ENCODE peak calls at places on chromosomes 3 and 15, in nine cellular contexts. W is GM23338, S is PC-3, Q is GM23248, E is MM.1S, V is neural progenitor cell, A is OCI-LY7, D is HCT116, H is SK-N-SH. L is an unnamed sample.

GRCh38 chr3:124565551-124565950 is 164.7 kb upstream of the UMPS start:
- DNase-seq in W (no peak), S (no peak), Q (no peak), E (no peak), V (no peak), A (no peak), D (no peak), H (no peak), L (no peak)

GRCh38 chr3:134650431-134651346 is at the start of gene KY:
- DNase-seq in W (peak), S (no peak), Q (peak), E (peak), V (peak), A (no peak), D (no peak), H (peak), L (peak)

GRCh38 chr3:85821130-85821756 is 862.5 kb downstream of the CADM2 start:
- DNase-seq in W (peak), S (peak), Q (peak), E (peak), V (peak), A (peak), D (no peak), H (peak), L (peak)

GRCh38 chr15:45137703-45138102 is 7.9 kb downstream of the DUOX1 start:
- DNase-seq in W (no peak), S (no peak), Q (no peak), E (no peak), V (no peak), A (no peak), D (no peak), H (no peak), L (no peak)

GRCh38 chr3:98778852-98779379 is 15.8 kb downstream of the ST3GAL6 start:
- DNase-seq in W (no peak), S (no peak), Q (peak), E (no peak), V (no peak), A (no peak), D (no peak), H (no peak), L (peak)

GRCh38 chr15:64092075-64092820 is 1.4 kb downstream of the CIAO2A start:
- DNase-seq in W (peak), S (peak), Q (no peak), E (peak), V (no peak), A (peak), D (no peak), H (no peak), L (no peak)

GRCh38 chr15:23877502-23878412 is 190.7 kb upstream of the NDN start:
- DNase-seq in W (peak), S (peak), Q (peak), E (peak), V (peak), A (no peak), D (no peak), H (peak), L (peak)

GRCh38 chr15:47484119-47484518 is 233.2 kb upstream of the SEMA6D start:
- DNase-seq in W (peak), S (no peak), Q (no peak), E (no peak), V (no peak), A (peak), D (no peak), H (no peak), L (no peak)

GRCh38 chr3:119695480-119695879 is 7.3 kb upstream of the CFAP91 start:
- DNase-seq in W (peak), S (peak), Q (peak), E (no peak), V (no peak), A (peak), D (peak), H (no peak), L (no peak)

GRCh38 chr3:58562498-58562897 is 14.7 kb downstream of the FAM107A start:
- DNase-seq in W (no peak), S (no peak), Q (no peak), E (no peak), V (no peak), A (no peak), D (no peak), H (no peak), L (no peak)

GRCh38 chr3:41700155-41700554 is 261.7 kb downstream of the ULK4 start:
- DNase-seq in W (no peak), S (no peak), Q (no peak), E (no peak), V (no peak), A (no peak), D (no peak), H (no peak), L (no peak)

GRCh38 chr15:40257656-40258450 is 19.0 kb downstream of the PAK6 start:
- DNase-seq in W (no peak), S (no peak), Q (no peak), E (no peak), V (no peak), A (no peak), D (no peak), H (no peak), L (no peak)

GRCh38 chr3:171333784-171334464 is 126.3 kb downstream of the TNIK start:
- DNase-seq in W (no peak), S (no peak), Q (no peak), E (no peak), V (no peak), A (no peak), D (no peak), H (no peak), L (no peak)

GRCh38 chr3:136584728-136585127 is 167.4 kb downstream of the STAG1 start:
- DNase-seq in W (no peak), S (no peak), Q (peak), E (no peak), V (no peak), A (no peak), D (no peak), H (no peak), L (no peak)

GRCh38 chr15:71409541-71409940 is 294.3 kb downstream of the THSD4 start:
- DNase-seq in W (no peak), S (no peak), Q (no peak), E (no peak), V (no peak), A (no peak), D (no peak), H (no peak), L (no peak)

GRCh38 chr3:46593979-46594378 is 18.3 kb upstream of the FAM240A start:
- DNase-seq in W (no peak), S (peak), Q (no peak), E (no peak), V (no peak), A (no peak), D (no peak), H (no peak), L (no peak)

GRCh38 chr15:34644851-34645250 is 61.4 kb upstream of the GOLGA8B start:
- DNase-seq in W (no peak), S (no peak), Q (no peak), E (no peak), V (no peak), A (no peak), D (no peak), H (peak), L (no peak)

GRCh38 chr15:40052604-40053003 is 13.6 kb upstream of the SRP14 start:
- DNase-seq in W (no peak), S (no peak), Q (no peak), E (no peak), V (no peak), A (no peak), D (no peak), H (no peak), L (no peak)

GRCh38 chr15:48472756-48473155 is 141.5 kb downstream of the DUT start:
- DNase-seq in W (no peak), S (peak), Q (peak), E (no peak), V (no peak), A (no peak), D (no peak), H (no peak), L (no peak)

GRCh38 chr3:149592758-149593240 is 65.0 kb downstream of the WWTR1 start:
- DNase-seq in W (no peak), S (no peak), Q (no peak), E (no peak), V (peak), A (no peak), D (no peak), H (no peak), L (no peak)

GRCh38 chr15:75840659-75841058 is 2.6 kb upstream of the UBE2Q2 start:
- DNase-seq in W (no peak), S (peak), Q (peak), E (no peak), V (no peak), A (no peak), D (no peak), H (peak), L (peak)

GRCh38 chr3:105780114-105780513 is 88.7 kb downstream of the CBLB start:
- DNase-seq in W (no peak), S (no peak), Q (peak), E (no peak), V (no peak), A (no peak), D (no peak), H (no peak), L (no peak)

GRCh38 chr3:61371123-61371522 is 119.9 kb upstream of the FHIT start:
- DNase-seq in W (peak), S (peak), Q (no peak), E (peak), V (peak), A (peak), D (peak), H (peak), L (peak)

GRCh38 chr3:132248490-132248889 is 68.7 kb upstream of the ACP3 start:
- DNase-seq in W (no peak), S (no peak), Q (no peak), E (no peak), V (no peak), A (no peak), D (no peak), H (no peak), L (no peak)

GRCh38 chr3:171358171-171358890 is 101.9 kb downstream of the TNIK start:
- DNase-seq in W (no peak), S (peak), Q (peak), E (no peak), V (no peak), A (no peak), D (no peak), H (no peak), L (no peak)

GRCh38 chr15:34755419-34755773 is 598 bp upstream of the GJD2 start:
- DNase-seq in W (no peak), S (no peak), Q (no peak), E (no peak), V (no peak), A (no peak), D (no peak), H (no peak), L (no peak)

GRCh38 chr3:177332955-177333354 is 135.7 kb upstream of the TBL1XR1 start:
- DNase-seq in W (no peak), S (no peak), Q (no peak), E (no peak), V (no peak), A (no peak), D (no peak), H (no peak), L (no peak)
- TF ChIP-seq EZH2phosphoT487 in W (no peak), S (no peak), Q (no peak), E (no peak), V (no peak), A (no peak), D (no peak), H (no peak), L (no peak)

GRCh38 chr15:92231461-92231860 is 162.2 kb upstream of the ST8SIA2 start:
- DNase-seq in W (no peak), S (no peak), Q (no peak), E (no peak), V (no peak), A (no peak), D (no peak), H (no peak), L (no peak)

GRCh38 chr15:92224843-92225242 is 168.8 kb upstream of the ST8SIA2 start:
- DNase-seq in W (no peak), S (no peak), Q (no peak), E (no peak), V (no peak), A (no peak), D (no peak), H (no peak), L (no peak)

GRCh38 chr15:92228830-92229229 is 164.9 kb upstream of the ST8SIA2 start:
- DNase-seq in W (no peak), S (no peak), Q (no peak), E (no peak), V (no peak), A (no peak), D (no peak), H (no peak), L (peak)

DNA sequence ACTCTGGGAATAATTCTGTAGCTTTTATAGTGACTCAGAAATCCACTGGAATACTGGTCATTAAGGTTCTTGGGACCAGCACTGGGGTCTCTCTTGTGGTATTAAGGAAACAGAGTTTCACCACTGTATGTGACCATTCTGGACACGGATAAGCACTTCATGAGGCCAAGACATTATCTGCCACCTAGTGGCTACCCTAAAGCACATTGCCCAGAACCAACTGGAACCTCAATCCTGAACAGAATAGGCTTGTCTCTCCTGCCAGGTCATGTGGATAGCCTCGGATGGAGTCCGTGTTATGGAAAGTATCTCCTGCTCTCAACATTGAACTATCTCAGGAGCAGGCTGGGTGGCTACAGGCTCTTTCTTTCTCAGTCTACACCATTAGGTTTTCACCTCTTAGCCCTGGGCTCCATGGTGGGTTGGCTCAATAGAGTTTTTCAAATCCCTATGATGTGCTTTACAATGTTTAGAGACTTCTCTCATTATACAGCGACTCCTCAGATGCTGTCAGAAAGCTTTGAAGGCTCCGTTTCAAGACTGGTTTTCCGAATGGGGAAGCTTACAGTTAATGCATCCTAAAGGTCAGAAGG is 167.6 kb upstream of the ST8SIA2 start:
- DNase-seq in W (peak), S (peak), Q (peak), E (no peak), V (peak), A (peak), D (peak), H (peak), L (peak)
- TF ChIP-seq EZH2phosphoT487 in W (no peak), S (no peak), Q (no peak), E (no peak), V (no peak), A (no peak), D (no peak), H (no peak), L (no peak)

GRCh38 chr3:69784854-69785523 is 45.7 kb downstream of the MITF start:
- DNase-seq in W (no peak), S (no peak), Q (peak), E (no peak), V (no peak), A (no peak), D (no peak), H (peak), L (peak)
- TF ChIP-seq EZH2phosphoT487 in W (no peak), S (no peak), Q (no peak), E (no peak), V (no peak), A (no peak), D (no peak), H (no peak), L (no peak)

DNA sequence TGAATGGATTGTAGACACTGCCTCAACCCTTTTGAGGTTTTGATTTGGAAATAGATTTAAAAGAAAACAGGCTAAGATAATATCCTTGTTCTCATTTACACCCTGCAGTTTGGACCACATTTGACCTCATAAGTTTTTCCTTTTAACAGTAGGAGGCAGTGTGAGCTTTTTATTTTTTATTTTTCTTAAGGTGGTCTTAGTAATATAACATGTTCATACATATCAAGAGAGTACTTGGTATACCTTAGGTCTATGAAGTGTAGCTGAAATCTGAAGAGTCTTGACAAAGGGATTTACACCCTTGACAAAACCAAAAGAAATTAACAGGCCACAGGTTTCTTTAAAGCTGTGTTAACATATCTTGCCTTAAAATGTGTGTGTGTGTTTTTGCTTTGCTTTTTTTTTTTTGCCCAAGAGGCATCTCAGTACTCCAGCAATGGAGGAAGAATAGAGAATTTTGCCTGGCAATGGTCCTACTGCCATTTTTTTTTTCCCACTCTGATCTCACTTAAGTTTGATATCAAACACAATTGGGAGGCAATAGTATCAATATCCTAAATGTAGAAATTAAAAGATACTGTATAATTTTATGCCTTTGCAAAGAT is 3.3 kb downstream of the RAP2B start:
- DNase-seq in W (peak), S (peak), Q (peak), E (peak), V (no peak), A (peak), D (no peak), H (no peak), L (no peak)
- TF ChIP-seq EZH2phosphoT487 in W (no peak), S (no peak), Q (no peak), E (no peak), V (no peak), A (no peak), D (no peak), H (no peak), L (no peak)

GRCh38 chr3:15427182-15427880 is at the start of the genes EAF1 and METTL6:
- DNase-seq in W (peak), S (peak), Q (peak), E (peak), V (peak), A (peak), D (peak), H (peak), L (peak)

GRCh38 chr3:15426579-15427118 is 695 bp downstream of the METTL6 start:
- DNase-seq in W (no peak), S (no peak), Q (no peak), E (no peak), V (no peak), A (no peak), D (no peak), H (no peak), L (no peak)

GRCh38 chr3:15429080-15429479 is 1.7 kb downstream of the EAF1 start:
- DNase-seq in W (no peak), S (no peak), Q (no peak), E (no peak), V (no peak), A (no peak), D (no peak), H (no peak), L (no peak)

GRCh38 chr3:15427981-15428380 is 583 bp downstream of the EAF1 start:
- DNase-seq in W (peak), S (no peak), Q (no peak), E (no peak), V (peak), A (no peak), D (no peak), H (peak), L (peak)

GRCh38 chr3:15428539-15428938 is 1.1 kb downstream of the EAF1 start:
- DNase-seq in W (no peak), S (peak), Q (peak), E (no peak), V (no peak), A (peak), D (no peak), H (no peak), L (peak)
- TF ChIP-seq EZH2phosphoT487 in W (no peak), S (no peak), Q (no peak), E (no peak), V (no peak), A (no peak), D (no peak), H (no peak), L (no peak)

GRCh38 chr3:16842710-16843270 is 42.0 kb upstream of the PLCL2 start:
- DNase-seq in W (peak), S (peak), Q (no peak), E (no peak), V (no peak), A (peak), D (no peak), H (no peak), L (no peak)

GRCh38 chr3:16841354-16841753 is 43.4 kb upstream of the PLCL2 start:
- DNase-seq in W (no peak), S (no peak), Q (no peak), E (peak), V (no peak), A (peak), D (no peak), H (no peak), L (no peak)

GRCh38 chr3:16844222-16844621 is 40.5 kb upstream of the PLCL2 start:
- DNase-seq in W (no peak), S (no peak), Q (no peak), E (no peak), V (no peak), A (no peak), D (no peak), H (no peak), L (peak)

GRCh38 chr3:16840111-16840444 is 44.7 kb upstream of the PLCL2 start:
- DNase-seq in W (no peak), S (peak), Q (no peak), E (no peak), V (no peak), A (no peak), D (no peak), H (no peak), L (no peak)

DNA sequence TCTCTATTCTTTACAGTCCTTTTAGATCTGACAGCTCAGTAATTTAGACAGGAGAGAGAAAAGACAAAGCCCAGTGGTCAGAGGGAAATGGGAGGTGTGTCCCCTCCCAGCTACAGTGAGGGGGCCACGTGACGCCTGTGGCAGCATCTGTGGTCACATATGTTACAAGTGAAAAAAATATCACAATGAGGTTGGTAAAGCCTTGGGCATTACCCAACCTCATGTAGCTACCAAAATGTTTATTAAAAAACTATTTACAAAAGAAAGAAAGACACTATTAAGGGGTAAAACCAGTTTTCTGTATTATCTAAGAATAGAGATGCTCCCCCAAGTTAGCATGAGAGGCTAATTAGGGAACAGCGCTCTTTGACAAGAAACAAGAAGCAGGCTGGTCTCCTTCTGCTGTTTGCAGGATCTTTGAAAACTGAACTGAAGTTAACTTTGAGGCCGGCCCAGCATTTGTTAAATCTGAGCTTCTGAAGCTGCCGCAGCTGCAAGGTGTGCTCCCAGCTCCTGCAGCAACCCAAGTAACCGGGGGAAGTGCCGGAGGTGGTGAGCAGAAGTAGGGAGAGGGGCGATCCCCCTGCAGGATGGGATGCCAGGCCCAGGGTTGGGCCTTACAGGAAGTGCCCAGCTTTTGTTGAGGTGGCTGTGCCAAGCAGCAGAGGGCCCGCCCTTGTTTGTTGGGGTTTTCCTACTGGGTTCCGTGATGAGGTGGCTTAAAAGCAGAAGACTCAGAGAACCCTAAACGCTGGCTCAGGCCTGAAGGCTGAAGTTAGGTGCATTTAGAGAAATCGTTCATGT is 42.6 kb upstream of the PLCL2 start:
- DNase-seq in W (peak), S (no peak), Q (no peak), E (peak), V (no peak), A (peak), D (no peak), H (no peak), L (no peak)
- TF ChIP-seq EZH2phosphoT487 in W (no peak), S (no peak), Q (no peak), E (no peak), V (no peak), A (no peak), D (no peak), H (no peak), L (no peak)

DNA sequence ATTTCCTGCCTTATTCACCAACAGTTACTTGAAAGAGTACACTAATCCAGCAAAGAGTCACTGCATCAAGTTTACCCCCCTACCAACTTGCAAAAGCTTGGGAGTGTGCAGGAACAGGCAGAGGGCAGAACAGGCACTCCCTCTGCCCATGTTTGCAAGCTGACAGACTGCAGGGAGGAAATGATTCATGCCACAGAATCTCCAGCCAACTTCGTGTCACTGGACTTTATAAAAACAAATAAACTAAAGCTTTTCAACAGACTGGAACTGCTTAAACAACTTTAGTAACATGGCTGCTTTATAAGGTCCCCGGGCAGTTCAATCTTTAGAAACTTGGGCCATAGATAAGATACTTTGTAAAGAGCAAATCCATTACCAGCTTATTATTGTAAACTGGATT is 129.5 kb downstream of the THRB start:
- DNase-seq in W (no peak), S (peak), Q (peak), E (no peak), V (no peak), A (no peak), D (peak), H (peak), L (peak)
- TF ChIP-seq EZH2phosphoT487 in W (no peak), S (no peak), Q (no peak), E (no peak), V (no peak), A (no peak), D (no peak), H (no peak), L (peak)

L was measured in hepatocyte.